ENCODE peak calls at places on chromosomes 11 and 22, in four cellular contexts. V is CD4-positive, alpha-beta T cell; I is body of pancreas; G is testis. E is an unnamed sample.

GRCh38 chr22:46500201-46500600 is 37.2 kb downstream of the CELSR1 start:
- DNase-seq in V (no peak), G (no peak), I (no peak), E (no peak)

GRCh38 chr11:102495161-102496042 is 35.1 kb downstream of the MMP7 start:
- DNase-seq in G (peak), I (peak), V (no peak), E (no peak)

GRCh38 chr11:116312560-116313340 is 460.0 kb downstream of the BUD13 start:
- DNase-seq in V (no peak), G (peak), I (peak), E (peak)

GRCh38 chr22:20061481-20061861 is 18.6 kb upstream of the DGCR8 start:
- DNase-seq in G (no peak), V (no peak), I (no peak), E (no peak)

GRCh38 chr11:74019104-74019738 is 10.3 kb upstream of the UCP3 start:
- DNase-seq in I (peak), V (no peak), G (no peak), E (no peak)

GRCh38 chr11:65640483-65641207 is 2.7 kb downstream of the SIPA1 start:
- DNase-seq in V (peak), I (peak), G (no peak), E (no peak)

GRCh38 chr22:25680949-25681348 is 61.0 kb upstream of the MYO18B start:
- DNase-seq in V (no peak), I (no peak), G (no peak), E (no peak)

GRCh38 chr11:124717786-124718634 is 21.7 kb upstream of the NRGN start:
- DNase-seq in G (no peak), V (peak), I (peak), E (no peak)

GRCh38 chr11:2209900-2210321 is 38.3 kb upstream of the TH start:
- DNase-seq in G (peak), I (peak), V (no peak), E (no peak)

GRCh38 chr11:35305670-35306382 is 113.5 kb downstream of the SLC1A2 start:
- DNase-seq in I (peak), V (peak), G (no peak), E (peak)

GRCh38 chr22:29320546-29320945 is 5.0 kb upstream of the RASL10A start:
- DNase-seq in I (no peak), V (no peak), G (no peak), E (no peak)

GRCh38 chr11:108614086-108614485 is 20.5 kb upstream of the EXPH5 start:
- DNase-seq in I (no peak), V (no peak), G (no peak), E (no peak)

GRCh38 chr11:43504316-43504950 is 145.7 kb downstream of the TTC17 start:
- DNase-seq in I (peak), G (peak), V (no peak), E (peak)

GRCh38 chr11:133833101-133833898 is 12.0 kb downstream of the SPATA19 start:
- DNase-seq in V (no peak), I (no peak), G (no peak), E (no peak)

GRCh38 chr11:22512457-22512856 is 113.2 kb downstream of the FANCF start:
- DNase-seq in G (no peak), I (no peak), V (no peak), E (no peak)

GRCh38 chr11:2713721-2714462 is 14.1 kb upstream of the KCNQ1OT1 start:
- DNase-seq in V (no peak), G (no peak), I (no peak), E (no peak)

GRCh38 chr11:47433991-47434786 is 8.0 kb upstream of the PSMC3 start:
- DNase-seq in G (peak), V (no peak), I (peak), E (peak)

GRCh38 chr11:704189-704798 is 1.7 kb upstream of the EPS8L2 start:
- DNase-seq in V (no peak), I (no peak), G (no peak), E (no peak)

GRCh38 chr22:39567135-39567946 is 3.2 kb upstream of the CACNA1I start:
- DNase-seq in G (no peak), V (peak), I (no peak), E (no peak)

GRCh38 chr11:101096036-101096704 is 33.4 kb downstream of the PGR start:
- DNase-seq in G (peak), V (no peak), I (no peak), E (peak)

GRCh38 chr11:66467034-66467659 is 442 bp downstream of the PELI3 start:
- DNase-seq in V (no peak), G (peak), I (peak), E (no peak)

GRCh38 chr11:70517996-70518907 is 119.9 kb downstream of the CTTN start:
- DNase-seq in G (no peak), I (no peak), V (no peak), E (peak)

GRCh38 chr11:62128835-62129234 is 5.0 kb downstream of the INCENP start:
- DNase-seq in I (no peak), G (no peak), V (no peak), E (no peak)

GRCh38 chr22:42313204-42313603 is 42.8 kb upstream of the TCF20 start:
- DNase-seq in G (no peak), V (no peak), I (no peak), E (no peak)
- H3K27ac ChIP-seq in G (no peak), V (no peak), I (no peak), E (no peak)

DNA sequence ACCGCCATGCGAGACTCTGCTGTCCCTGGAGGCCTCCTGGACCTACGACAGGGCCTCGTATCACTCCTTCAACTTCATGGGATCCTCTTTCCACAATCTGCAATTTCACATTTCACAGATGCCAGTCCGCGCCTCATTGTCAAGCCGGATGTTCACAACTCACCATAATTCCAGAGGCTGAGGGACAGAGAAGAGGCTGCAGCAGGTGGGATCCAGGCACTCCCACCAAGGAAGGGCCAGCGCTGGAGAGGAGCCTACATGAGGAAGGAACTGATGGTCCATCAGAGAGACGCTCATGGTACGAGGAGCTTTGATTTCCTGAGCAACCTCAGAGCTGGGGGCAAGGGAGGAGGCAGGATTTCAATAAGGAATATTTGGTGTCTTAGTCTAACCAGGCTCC is 495.0 kb downstream of the BRD1 start:
- DNase-seq in I (no peak), G (no peak), V (no peak), E (no peak)
- TF ChIP-seq CTCF in I (no peak), G (no peak), V (no peak), E (no peak)

DNA sequence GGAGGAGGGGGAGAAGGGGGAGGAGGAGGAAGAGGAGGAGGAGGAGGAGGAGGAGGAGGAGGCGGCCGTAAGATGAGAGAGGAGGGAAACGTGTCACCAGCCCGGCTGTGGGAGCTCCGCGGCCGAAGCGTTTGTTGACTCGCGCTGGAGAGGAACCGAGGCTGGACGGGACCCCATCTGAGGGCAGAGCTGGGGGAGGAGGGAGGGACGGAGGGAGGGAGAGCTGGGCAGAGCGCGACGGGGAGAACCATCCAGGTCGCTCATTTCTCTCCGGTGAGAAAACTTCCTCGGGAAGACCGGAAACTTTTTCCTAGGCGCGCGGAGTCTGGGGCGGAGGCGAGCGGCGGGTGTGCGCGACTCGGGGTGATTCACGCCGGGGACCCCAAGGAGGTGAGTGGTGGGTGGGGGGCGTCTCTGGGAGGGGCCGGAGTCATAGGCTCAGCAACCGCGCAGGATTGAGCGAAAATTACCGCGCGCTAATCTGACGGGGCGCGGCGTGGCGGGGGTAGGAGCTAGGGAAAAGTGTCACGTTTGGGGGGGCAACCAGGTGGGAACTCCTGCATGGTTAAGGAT is 80.3 kb downstream of the PRR5L start:
- DNase-seq in G (peak), V (no peak), I (no peak), E (peak)
- H3K27ac ChIP-seq in G (no peak), V (no peak), I (no peak), E (peak)

DNA sequence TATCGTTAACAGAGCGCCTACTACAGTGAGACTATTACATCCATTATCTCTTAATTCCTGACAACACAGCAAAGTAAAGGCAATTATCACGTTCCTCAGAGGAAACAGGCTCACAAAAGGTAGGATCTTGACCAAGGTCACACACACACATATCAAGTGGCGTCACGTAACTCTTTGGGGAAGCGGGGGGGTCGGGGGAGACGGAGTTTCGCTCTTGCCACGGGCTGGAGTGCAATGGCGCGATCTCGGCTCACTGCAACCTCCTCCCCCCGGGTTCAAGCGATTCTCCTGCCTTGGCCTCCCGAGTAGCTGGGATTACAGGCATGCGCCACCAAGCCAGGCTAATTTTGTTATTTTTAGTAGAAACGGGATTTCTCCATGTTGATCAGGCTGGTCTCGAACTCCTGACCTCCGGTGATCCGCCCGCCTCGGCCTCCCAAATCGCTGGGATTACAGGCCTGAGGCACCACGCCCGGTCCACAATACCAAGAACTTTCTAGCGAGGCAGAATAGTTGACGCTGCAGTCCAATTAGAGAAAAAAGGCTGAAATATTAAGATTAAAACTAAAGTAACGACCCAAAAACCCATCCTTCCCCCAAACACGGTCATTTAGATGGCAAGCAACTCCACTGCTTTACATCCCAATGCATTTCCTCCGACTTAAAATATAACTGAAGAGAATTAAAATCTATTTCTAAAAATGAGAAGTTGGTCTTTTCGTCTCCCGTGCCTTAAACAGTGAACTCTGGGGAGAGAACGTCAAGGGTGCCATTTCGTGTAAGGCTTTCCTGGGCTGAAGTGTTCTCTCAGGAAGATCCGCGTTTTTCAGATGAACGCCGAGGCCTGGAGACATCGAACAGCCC is 1.1 kb downstream of the DDX17 start:
- DNase-seq in I (peak), V (peak), G (peak), E (peak)
- TF ChIP-seq CTCF in I (no peak), V (no peak), G (no peak), E (no peak)

GRCh38 chr11:27472398-27473016 is at the start of gene LGR4:
- DNase-seq in I (peak), G (peak), V (peak), E (peak)

GRCh38 chr11:27477831-27478230 is 5.2 kb upstream of the LGR4 start:
- DNase-seq in V (no peak), G (no peak), I (no peak), E (no peak)

GRCh38 chr11:27477243-27477642 is 4.7 kb upstream of the LGR4 start:
- DNase-seq in I (no peak), G (no peak), V (no peak), E (no peak)

GRCh38 chr11:27473017-27473406 is 422 bp upstream of the LGR4 start:
- DNase-seq in I (no peak), V (no peak), G (no peak), E (no peak)

GRCh38 chr11:27475622-27476021 is 3.0 kb upstream of the LGR4 start:
- DNase-seq in G (no peak), V (no peak), I (no peak), E (no peak)
- H3K27ac ChIP-seq in G (no peak), V (no peak), I (no peak), E (no peak)

GRCh38 chr11:63906087-63906486 is 10.9 kb downstream of the RCOR2 start:
- DNase-seq in I (no peak), G (no peak), V (no peak), E (no peak)

GRCh38 chr11:63907063-63907462 is 9.9 kb downstream of the RCOR2 start:
- DNase-seq in I (no peak), G (no peak), V (no peak), E (no peak)

GRCh38 chr11:63907808-63908530 is 9.0 kb downstream of the RCOR2 start:
- DNase-seq in I (no peak), G (peak), V (no peak), E (no peak)

GRCh38 chr11:63905179-63905578 is 11.8 kb downstream of the RCOR2 start:
- DNase-seq in V (no peak), I (no peak), G (no peak), E (no peak)

GRCh38 chr11:63906585-63906984 is 10.4 kb downstream of the RCOR2 start:
- DNase-seq in V (peak), G (no peak), I (peak), E (no peak)
- TF ChIP-seq CTCF in V (peak), G (no peak), I (peak), E (no peak)

DNA sequence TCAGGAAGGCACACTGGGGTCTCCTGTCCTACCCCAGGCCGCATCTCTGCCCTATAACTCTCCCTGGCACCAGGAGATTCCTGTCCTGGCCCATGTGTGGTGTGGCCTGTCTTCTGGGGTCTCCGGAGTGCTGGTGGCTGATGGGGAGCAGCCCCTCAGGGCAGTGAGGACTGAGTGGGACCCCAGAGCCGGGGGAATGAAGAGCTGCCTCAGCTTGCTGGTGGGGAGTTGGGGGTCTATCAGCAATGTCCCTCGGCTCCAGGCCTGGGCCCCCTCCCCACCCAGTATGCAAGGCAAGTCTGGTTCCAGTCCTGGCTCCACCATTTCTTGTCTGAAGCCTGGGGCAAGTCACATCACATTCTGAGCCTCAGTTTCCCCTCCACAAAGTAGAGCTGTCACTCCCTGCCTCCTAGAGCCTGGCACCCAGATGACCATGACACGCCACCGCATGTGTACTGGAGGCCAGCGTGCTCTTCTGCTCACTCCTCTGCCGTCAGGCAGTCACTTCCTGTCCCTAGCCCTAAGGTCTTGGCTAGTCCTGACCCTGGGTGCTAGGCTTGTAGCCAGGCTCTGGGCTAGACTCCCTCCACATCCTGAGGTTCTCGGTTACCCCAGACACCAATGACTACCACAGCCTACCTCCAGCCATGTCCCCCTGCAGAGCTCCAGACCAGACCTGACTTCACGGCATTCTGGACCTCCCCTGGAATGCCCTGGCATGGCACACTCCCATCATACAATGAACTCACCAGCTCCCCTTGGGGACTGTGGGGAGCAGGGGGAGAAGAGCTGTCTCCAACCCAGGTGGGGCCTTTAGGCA is 12.8 kb downstream of the ARAP1 start:
- DNase-seq in G (no peak), V (no peak), I (no peak), E (no peak)
- H3K27ac ChIP-seq in G (no peak), V (peak), I (no peak), E (no peak)